ENCODE peak calls at places on chromosome 15, in nine cellular contexts. L, H, Q, U, F, G, T, R and V are unnamed samples.

GRCh38 chr15:72063186-72063585 is 54.8 kb downstream of the MYO9A start:
- DNase-seq in L (no peak), H (no peak), Q (no peak), U (no peak), F (no peak), G (no peak), T (no peak), R (no peak), V (no peak)

GRCh38 chr15:77495806-77496589 is 75.3 kb downstream of the HMG20A start:
- DNase-seq in L (no peak), H (no peak), Q (no peak), U (no peak), F (no peak), G (peak), T (no peak), R (no peak), V (no peak)

GRCh38 chr15:38255690-38256089 is 3.1 kb downstream of the SPRED1 start:
- DNase-seq in L (no peak), H (no peak), Q (no peak), U (no peak), F (no peak), G (no peak), T (no peak), R (no peak), V (no peak)

GRCh38 chr15:77542491-77543001 is 90.2 kb downstream of the LINGO1 start:
- DNase-seq in L (no peak), H (no peak), Q (no peak), U (no peak), F (no peak), G (peak), T (peak), R (no peak), V (peak)

GRCh38 chr15:78108300-78109084 is 16.1 kb downstream of the SH2D7 start:
- DNase-seq in L (peak), H (peak), Q (peak), U (peak), F (peak), G (peak), T (peak), R (peak), V (peak)

GRCh38 chr15:100986158-100986896 is 67.2 kb downstream of the LRRK1 start:
- DNase-seq in L (no peak), H (no peak), Q (no peak), U (no peak), F (no peak), G (no peak), T (no peak), R (no peak), V (no peak)

GRCh38 chr15:71444866-71445590 is 329.8 kb downstream of the THSD4 start:
- DNase-seq in L (no peak), H (no peak), Q (no peak), U (no peak), F (no peak), G (no peak), T (no peak), R (no peak), V (no peak)

GRCh38 chr15:83127547-83128150 is 20.2 kb downstream of the TM6SF1 start:
- DNase-seq in L (no peak), H (no peak), Q (no peak), U (no peak), F (no peak), G (no peak), T (no peak), R (no peak), V (no peak)

GRCh38 chr15:74320358-74321247 is 46.8 kb downstream of the CYP11A1 start:
- DNase-seq in L (peak), H (peak), Q (no peak), U (peak), F (no peak), G (peak), T (peak), R (peak), V (peak)

GRCh38 chr15:71353171-71353570 is 237.9 kb downstream of the THSD4 start:
- DNase-seq in L (no peak), H (no peak), Q (no peak), U (no peak), F (no peak), G (no peak), T (no peak), R (no peak), V (no peak)

GRCh38 chr15:85646538-85647091 is 148.1 kb downstream of the KLHL25 start:
- DNase-seq in L (no peak), H (no peak), Q (no peak), U (no peak), F (no peak), G (peak), T (no peak), R (no peak), V (peak)

GRCh38 chr15:66422347-66422746 is 35.6 kb downstream of the MAP2K1 start:
- DNase-seq in L (no peak), H (no peak), Q (no peak), U (no peak), F (no peak), G (no peak), T (no peak), R (no peak), V (no peak)